ENCODE peak calls at places on chromosomes 16 and 17, in eight cellular contexts. W, X, T, K, Y, R, B and D are unnamed samples.
A peak's percentile ranks its signal among the peaks of the same experiment; 100 is the strongest.

GRCh38 chr16:8867483-8868271 is 1.1 kb downstream of the CARHSP1 start:
- DNase-seq in W (peak; percentile 89), X (no peak), T (peak; percentile 62), K (peak; percentile 81), Y (peak; percentile 53), R (peak; percentile 25), B (no peak), D (no peak)

GRCh38 chr16:79599837-79600635 is 501 bp downstream of the MAF start:
- DNase-seq in W (peak; percentile 32), X (no peak), T (peak; percentile 91), K (peak; percentile 40), Y (peak; percentile 52), R (no peak), B (peak; percentile 29), D (no peak)

GRCh38 chr17:51161541-51161940 is 4.7 kb upstream of the NME2 start:
- DNase-seq in W (no peak), X (no peak), T (no peak), K (no peak), Y (no peak), R (no peak), B (no peak), D (no peak)

GRCh38 chr16:84571010-84571409 is 46.9 kb downstream of the COTL1 start:
- DNase-seq in W (no peak), X (no peak), T (no peak), K (no peak), Y (no peak), R (no peak), B (no peak), D (no peak)

GRCh38 chr17:31144427-31144826 is 49.6 kb downstream of the NF1 start:
- DNase-seq in W (no peak), X (no peak), T (peak; percentile 50), K (no peak), Y (no peak), R (no peak), B (no peak), D (no peak)

GRCh38 chr16:88809676-88810165 is 2.0 kb downstream of the APRT start:
- DNase-seq in W (no peak), X (no peak), T (no peak), K (no peak), Y (no peak), R (no peak), B (no peak), D (no peak)

GRCh38 chr16:88983771-88984687 is 7.0 kb upstream of the CBFA2T3 start:
- DNase-seq in W (no peak), X (no peak), T (no peak), K (no peak), Y (no peak), R (no peak), B (no peak), D (no peak)

GRCh38 chr16:10999313-10999712 is 54.9 kb downstream of the CLEC16A start:
- DNase-seq in W (no peak), X (no peak), T (no peak), K (no peak), Y (no peak), R (no peak), B (no peak), D (no peak)

GRCh38 chr17:16301963-16302855 is 51.1 kb downstream of the CENPV start:
- DNase-seq in W (no peak), X (no peak), T (no peak), K (no peak), Y (no peak), R (no peak), B (no peak), D (peak; percentile 33)

GRCh38 chr17:40432864-40433528 is 10.3 kb upstream of the IGFBP4 start:
- DNase-seq in W (no peak), X (no peak), T (no peak), K (peak; percentile 45), Y (no peak), R (no peak), B (peak; percentile 66), D (peak; percentile 69)

GRCh38 chr16:83138976-83139690 is 512.4 kb downstream of the CDH13 start:
- DNase-seq in W (no peak), X (no peak), T (no peak), K (no peak), Y (no peak), R (no peak), B (no peak), D (no peak)

GRCh38 chr16:66412182-66412581 is 14.9 kb upstream of the BEAN1 start:
- DNase-seq in W (no peak), X (no peak), T (no peak), K (no peak), Y (no peak), R (no peak), B (no peak), D (no peak)

GRCh38 chr17:64506201-64506575 is at the start of gene DDX5:
- DNase-seq in W (peak; percentile 98), X (peak; percentile 96), T (peak; percentile 99), K (peak; percentile 99), Y (peak; percentile 96), R (no peak), B (peak; percentile 97), D (peak; percentile 95)

GRCh38 chr16:67963325-67964321 is 4.8 kb downstream of the SLC12A4 start:
- DNase-seq in W (no peak), X (no peak), T (no peak), K (no peak), Y (no peak), R (no peak), B (peak; percentile 15), D (no peak)

GRCh38 chr17:19757536-19758180 is 9.6 kb upstream of the ALDH3A1 start:
- DNase-seq in W (no peak), X (no peak), T (no peak), K (no peak), Y (no peak), R (no peak), B (no peak), D (no peak)

GRCh38 chr17:6936370-6937028 is 59.4 kb upstream of the ALOX12 start:
- DNase-seq in W (peak; percentile 42), X (peak; percentile 31), T (no peak), K (peak; percentile 35), Y (no peak), R (no peak), B (peak; percentile 26), D (peak; percentile 22)

DNA sequence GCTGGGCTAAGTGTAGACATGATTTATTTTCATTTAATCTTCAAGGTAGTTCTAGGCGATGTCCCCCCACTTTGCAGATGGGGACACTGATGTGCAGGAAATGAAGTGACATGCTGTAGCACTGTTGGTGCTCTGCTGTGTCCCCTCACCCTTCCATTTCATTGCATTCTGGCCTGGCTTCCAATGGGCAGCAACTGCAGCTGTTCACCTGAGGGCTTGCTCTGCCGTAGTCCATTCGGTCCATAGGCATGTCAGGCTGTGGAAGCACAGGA is 124.0 kb downstream of the PRKCB start:
- DNase-seq in W (no peak), X (no peak), T (no peak), K (no peak), Y (no peak), R (no peak), B (no peak), D (no peak)
- H3K4me3 ChIP-seq in W (no peak overlapping the region), X (no peak overlapping the region), T (no peak overlapping the region), K (no peak overlapping the region), Y (no peak overlapping the region), R (no peak overlapping the region), B (no peak overlapping the region), D (no peak overlapping the region)

DNA sequence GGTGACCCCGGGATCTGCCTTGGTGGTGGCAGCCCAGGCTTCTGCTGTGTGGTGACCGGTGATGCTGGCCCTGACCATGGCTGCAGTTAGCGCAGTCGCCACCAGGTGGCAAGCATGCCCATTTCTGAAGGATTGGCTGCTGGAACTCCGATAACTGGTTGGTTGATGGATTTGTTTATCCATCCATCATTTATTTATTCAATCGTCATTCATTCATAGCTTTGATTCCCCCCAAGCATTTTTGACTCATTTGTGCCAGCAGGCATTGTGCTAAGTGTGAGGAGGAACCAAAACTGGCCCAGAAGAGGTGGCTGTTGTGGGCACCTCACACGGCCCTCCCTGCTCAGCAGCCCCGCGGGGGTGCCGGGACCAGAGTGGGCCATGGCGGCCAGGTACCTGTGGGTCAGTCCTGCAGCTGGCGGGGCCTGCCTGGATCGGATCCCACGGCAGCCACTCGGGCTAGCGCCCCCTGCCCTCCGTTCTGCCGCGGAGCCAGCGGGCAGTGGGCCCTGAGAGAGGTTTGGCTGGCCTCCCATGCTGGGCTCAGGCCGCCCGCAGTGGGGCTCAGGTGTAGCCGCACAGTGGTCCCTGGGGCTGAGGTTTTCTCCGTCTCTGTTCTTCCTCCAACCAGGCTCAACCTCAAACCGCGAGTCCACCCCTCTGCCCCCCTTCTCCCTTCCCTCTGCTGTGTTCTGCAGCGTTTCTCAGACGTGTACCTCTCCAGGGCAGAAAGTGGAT is 28.8 kb upstream of the ITGA3 start:
- DNase-seq in W (peak; percentile 91), X (peak; percentile 81), T (peak; percentile 76), K (peak; percentile 96), Y (peak; percentile 54), R (peak; percentile 35), B (peak; percentile 88), D (peak; percentile 82)
- H3K4me3 ChIP-seq in W (no peak overlapping the region), X (no peak overlapping the region), T (no peak overlapping the region), K (no peak overlapping the region), Y (no peak overlapping the region), R (no peak overlapping the region), B (peak overlapping the region; percentile 45), D (peak overlapping the region; percentile 41)

GRCh38 chr16:86931410-86931941 is 353.1 kb downstream of the FOXL1 start:
- DNase-seq in W (no peak), X (no peak), T (no peak), K (peak; percentile 4), Y (no peak), R (no peak), B (peak; percentile 93), D (peak; percentile 75)
- H3K4me3 ChIP-seq in W (no peak overlapping the region), X (no peak overlapping the region), T (no peak overlapping the region), K (no peak overlapping the region), Y (no peak overlapping the region), R (no peak overlapping the region), B (no peak overlapping the region), D (no peak overlapping the region)

GRCh38 chr17:37518816-37519215 is 29.1 kb downstream of the DUSP14 start:
- DNase-seq in W (no peak), X (no peak), T (no peak), K (no peak), Y (no peak), R (no peak), B (no peak), D (peak; percentile 15)
- H3K4me3 ChIP-seq in W (no peak overlapping the region), X (no peak overlapping the region), T (no peak overlapping the region), K (no peak overlapping the region), Y (no peak overlapping the region), R (no peak overlapping the region), B (no peak overlapping the region), D (no peak overlapping the region)